ENCODE peak calls at places on chromosomes 12 and 14, in four cellular contexts. One of them, this sample, is unnamed.

GRCh38 chr12:52183544-52183910 is 8.3 kb downstream of the KRT80 start:
- DNase-seq in A549: no peak
- DNase-seq in H1: no peak
- DNase-seq in HepG2: no peak
- DNase-seq in this sample: no peak

GRCh38 chr14:91649930-91650329 is 82.0 kb downstream of the CATSPERB start:
- DNase-seq in A549: peak
- DNase-seq in H1: no peak
- DNase-seq in HepG2: peak
- DNase-seq in this sample: peak

GRCh38 chr14:102795060-102795925 is 18.0 kb downstream of the TRAF3 start:
- DNase-seq in A549: peak
- DNase-seq in H1: no peak
- DNase-seq in HepG2: peak
- DNase-seq in this sample: no peak

GRCh38 chr12:97301576-97301975 is 161.0 kb upstream of the RMST start:
- DNase-seq in A549: no peak
- DNase-seq in H1: no peak
- DNase-seq in HepG2: no peak
- DNase-seq in this sample: no peak

GRCh38 chr12:94150483-94151225 is 2.3 kb downstream of the PLXNC1 start:
- DNase-seq in A549: no peak
- DNase-seq in H1: no peak
- DNase-seq in HepG2: no peak
- DNase-seq in this sample: no peak

GRCh38 chr12:79407671-79408622 is 282.8 kb downstream of the PAWR start:
- DNase-seq in A549: peak
- DNase-seq in H1: peak
- DNase-seq in HepG2: peak
- DNase-seq in this sample: no peak

GRCh38 chr12:52236386-52237050 is 3.5 kb downstream of the KRT7 start:
- DNase-seq in A549: no peak
- DNase-seq in H1: no peak
- DNase-seq in HepG2: no peak
- DNase-seq in this sample: no peak

GRCh38 chr12:3000548-3001275 is 41.5 kb downstream of the TEAD4 start:
- DNase-seq in A549: peak
- DNase-seq in H1: no peak
- DNase-seq in HepG2: peak
- DNase-seq in this sample: peak

GRCh38 chr12:85448548-85449139 is 168.6 kb downstream of the ALX1 start:
- DNase-seq in A549: no peak
- DNase-seq in H1: no peak
- DNase-seq in HepG2: no peak
- DNase-seq in this sample: no peak

DNA sequence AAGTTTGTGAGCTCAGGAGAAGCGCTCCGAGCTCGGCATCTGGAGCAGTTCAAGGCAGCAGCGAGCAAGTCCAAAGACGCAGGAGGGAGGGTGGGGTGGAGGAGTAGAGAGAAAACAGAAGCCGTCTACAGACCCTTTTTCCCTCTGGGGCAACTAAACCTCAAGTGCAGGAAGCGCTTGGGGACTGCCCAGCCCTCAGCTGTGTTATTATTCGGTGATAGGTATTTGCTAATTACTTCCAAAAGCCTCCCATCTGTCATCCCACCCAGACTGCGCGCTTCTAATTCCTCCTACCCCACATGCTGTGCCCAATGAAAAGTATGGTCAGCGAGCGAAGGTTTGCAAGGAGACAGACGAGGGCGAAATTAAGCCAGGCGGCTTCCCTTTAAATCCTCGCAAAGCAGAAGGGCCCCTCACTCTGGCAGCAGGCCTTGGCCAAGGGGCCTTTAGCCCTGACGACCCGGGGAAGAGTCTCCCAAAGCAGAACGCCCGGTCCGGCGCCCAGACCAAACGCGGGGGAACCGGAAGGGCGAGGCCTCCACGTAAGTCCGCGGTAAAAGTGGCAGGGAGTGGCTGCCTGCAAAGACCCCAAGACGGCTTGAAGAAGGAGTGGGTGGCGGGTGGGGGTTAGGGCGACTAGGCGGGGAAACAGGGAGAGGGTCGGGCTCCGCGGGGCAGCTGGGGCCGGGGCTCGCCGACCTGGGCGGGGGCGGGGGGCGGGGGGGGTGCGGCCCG is 502 bp upstream of the CD9 start:
- DNase-seq in A549: no peak
- DNase-seq in H1: peak
- DNase-seq in HepG2: no peak
- DNase-seq in this sample: no peak
- TF ChIP-seq RNF2 in A549: no peak
- TF ChIP-seq RNF2 in H1: no peak
- TF ChIP-seq RNF2 in HepG2: no peak
- TF ChIP-seq RNF2 in this sample: no peak

GRCh38 chr14:86543531-86543930 is 1013.6 kb downstream of the FLRT2 start:
- DNase-seq in A549: no peak
- DNase-seq in H1: no peak
- DNase-seq in HepG2: no peak
- DNase-seq in this sample: no peak
- TF ChIP-seq RNF2 in A549: no peak
- TF ChIP-seq RNF2 in H1: no peak
- TF ChIP-seq RNF2 in HepG2: no peak
- TF ChIP-seq RNF2 in this sample: no peak

DNA sequence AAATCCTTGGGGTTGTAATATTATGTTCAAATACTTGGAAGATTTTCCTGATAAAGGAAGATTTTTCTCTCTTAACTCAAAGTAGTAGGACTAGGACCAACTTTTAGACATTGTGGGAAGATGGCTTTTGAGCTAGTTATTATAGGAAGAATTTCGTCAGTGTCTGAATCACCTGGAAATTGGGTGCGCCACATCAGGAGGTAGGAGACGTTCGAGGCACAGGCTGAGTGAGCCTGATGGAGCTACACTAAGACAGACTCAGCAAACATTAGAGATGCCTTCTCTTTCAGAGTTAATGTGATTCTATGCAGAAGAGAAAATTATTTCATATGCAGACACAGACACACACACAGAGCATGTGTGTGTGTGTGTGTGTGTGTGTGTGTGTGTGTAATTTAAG is 84.7 kb downstream of the DERA start:
- DNase-seq in A549: no peak
- DNase-seq in H1: no peak
- DNase-seq in HepG2: no peak
- DNase-seq in this sample: no peak
- TF ChIP-seq RNF2 in A549: no peak
- TF ChIP-seq RNF2 in H1: no peak
- TF ChIP-seq RNF2 in HepG2: no peak
- TF ChIP-seq RNF2 in this sample: no peak

DNA sequence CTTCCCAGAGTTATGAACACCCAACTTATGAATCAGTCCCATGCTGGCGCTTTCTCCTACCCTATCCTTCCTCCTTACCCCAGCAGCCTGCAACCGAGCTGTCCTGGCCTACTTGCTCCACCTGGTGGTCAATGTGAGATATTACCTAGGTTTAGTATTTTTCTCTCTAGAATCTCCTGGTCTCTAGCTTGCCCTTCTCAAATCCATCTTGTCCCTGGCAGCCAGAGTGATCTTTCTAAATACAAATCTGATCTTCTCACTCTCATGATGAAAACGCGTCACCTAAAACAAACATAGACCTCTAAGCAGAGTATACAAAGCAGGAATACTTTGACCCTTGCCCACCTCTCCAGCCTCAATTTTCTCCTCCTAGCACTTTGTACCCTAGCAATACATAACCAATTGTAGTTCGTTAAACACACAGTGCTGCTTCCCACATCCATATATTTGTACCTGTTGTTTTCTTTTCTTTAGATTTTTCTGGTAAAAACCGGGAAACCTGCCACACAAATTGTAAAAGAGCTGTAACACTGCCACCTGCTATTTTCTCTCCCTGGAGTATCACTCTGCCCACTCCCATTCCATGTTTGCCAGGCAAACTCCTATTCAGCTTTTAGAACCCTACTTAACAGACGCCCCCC is 20.0 kb upstream of the TCP11L2 start:
- DNase-seq in A549: peak
- DNase-seq in H1: peak
- DNase-seq in HepG2: peak
- DNase-seq in this sample: peak
- TF ChIP-seq RNF2 in A549: no peak
- TF ChIP-seq RNF2 in H1: no peak
- TF ChIP-seq RNF2 in HepG2: no peak
- TF ChIP-seq RNF2 in this sample: no peak

DNA sequence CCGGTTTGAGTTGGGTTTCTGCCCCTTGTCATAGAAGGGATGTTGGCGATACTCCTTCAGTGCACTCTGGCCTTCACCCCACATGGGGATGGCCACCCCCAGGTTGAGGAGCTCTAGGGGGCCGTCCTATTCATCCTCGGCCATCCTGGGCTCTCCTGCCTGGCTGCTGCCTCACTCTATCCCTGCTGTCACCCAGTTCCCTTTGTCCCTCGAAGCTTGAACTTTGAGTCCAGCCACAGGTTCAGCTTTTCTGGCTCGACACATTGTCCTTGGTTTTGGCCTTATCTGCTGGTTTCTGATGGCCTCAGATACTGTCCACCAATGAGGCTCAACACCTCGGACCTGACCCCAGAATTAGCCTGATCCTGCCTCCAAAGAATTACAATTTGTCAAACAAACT is 58.6 kb downstream of the C14orf132 start:
- DNase-seq in A549: no peak
- DNase-seq in H1: no peak
- DNase-seq in HepG2: peak
- DNase-seq in this sample: no peak
- TF ChIP-seq RNF2 in A549: no peak
- TF ChIP-seq RNF2 in H1: no peak
- TF ChIP-seq RNF2 in HepG2: no peak
- TF ChIP-seq RNF2 in this sample: no peak

GRCh38 chr12:113220593-113221180 is 577 bp upstream of the TPCN1 start:
- DNase-seq in A549: peak
- DNase-seq in H1: no peak
- DNase-seq in HepG2: no peak
- DNase-seq in this sample: no peak

GRCh38 chr12:113211160-113211559 is 10.1 kb upstream of the TPCN1 start:
- DNase-seq in A549: no peak
- DNase-seq in H1: no peak
- DNase-seq in HepG2: no peak
- DNase-seq in this sample: no peak

DNA sequence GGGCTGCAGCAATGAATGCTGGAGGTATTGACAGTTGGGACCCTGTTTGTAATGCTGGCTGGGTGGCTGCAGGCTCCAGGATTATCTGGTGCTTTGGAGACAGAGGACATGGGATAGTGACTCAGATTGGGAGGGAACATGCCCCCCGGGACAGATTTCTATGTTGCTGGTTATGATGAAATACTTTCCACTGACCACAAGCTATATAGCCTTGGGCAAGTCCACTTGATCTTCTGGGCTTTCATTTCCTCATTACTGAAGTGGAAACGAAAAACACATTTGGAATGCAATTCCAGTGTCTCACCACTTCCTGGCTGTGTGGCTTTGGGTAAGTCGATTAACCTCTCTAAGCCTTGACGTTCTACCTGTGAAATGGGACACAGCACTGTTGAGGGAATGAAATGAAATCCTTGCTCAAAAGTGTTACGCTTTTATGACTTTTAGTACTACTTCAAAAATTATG is 6.3 kb upstream of the TPCN1 start:
- DNase-seq in A549: peak
- DNase-seq in H1: no peak
- DNase-seq in HepG2: peak
- DNase-seq in this sample: no peak
- TF ChIP-seq RNF2 in A549: no peak
- TF ChIP-seq RNF2 in H1: no peak
- TF ChIP-seq RNF2 in HepG2: no peak
- TF ChIP-seq RNF2 in this sample: no peak

GRCh38 chr14:66306101-66306500 is 180.1 kb upstream of the CCDC196 start:
- DNase-seq in A549: no peak
- DNase-seq in H1: no peak
- DNase-seq in HepG2: no peak
- DNase-seq in this sample: no peak

GRCh38 chr14:66311058-66311457 is 175.1 kb upstream of the CCDC196 start:
- DNase-seq in A549: no peak
- DNase-seq in H1: no peak
- DNase-seq in HepG2: no peak
- DNase-seq in this sample: no peak

GRCh38 chr14:66315548-66315947 is 170.6 kb upstream of the CCDC196 start:
- DNase-seq in A549: no peak
- DNase-seq in H1: peak
- DNase-seq in HepG2: no peak
- DNase-seq in this sample: no peak

GRCh38 chr14:66315098-66315497 is 171.1 kb upstream of the CCDC196 start:
- DNase-seq in A549: no peak
- DNase-seq in H1: no peak
- DNase-seq in HepG2: no peak
- DNase-seq in this sample: no peak

GRCh38 chr14:66311935-66312334 is 174.2 kb upstream of the CCDC196 start:
- DNase-seq in A549: no peak
- DNase-seq in H1: no peak
- DNase-seq in HepG2: no peak
- DNase-seq in this sample: no peak
- TF ChIP-seq RNF2 in A549: no peak
- TF ChIP-seq RNF2 in H1: no peak
- TF ChIP-seq RNF2 in HepG2: no peak
- TF ChIP-seq RNF2 in this sample: no peak

GRCh38 chr12:113062502-113063395 is 6.2 kb downstream of the DTX1 start:
- DNase-seq in A549: no peak
- DNase-seq in H1: no peak
- DNase-seq in HepG2: no peak
- DNase-seq in this sample: no peak
- TF ChIP-seq RNF2 in A549: no peak
- TF ChIP-seq RNF2 in H1: no peak
- TF ChIP-seq RNF2 in HepG2: no peak
- TF ChIP-seq RNF2 in this sample: no peak

DNA sequence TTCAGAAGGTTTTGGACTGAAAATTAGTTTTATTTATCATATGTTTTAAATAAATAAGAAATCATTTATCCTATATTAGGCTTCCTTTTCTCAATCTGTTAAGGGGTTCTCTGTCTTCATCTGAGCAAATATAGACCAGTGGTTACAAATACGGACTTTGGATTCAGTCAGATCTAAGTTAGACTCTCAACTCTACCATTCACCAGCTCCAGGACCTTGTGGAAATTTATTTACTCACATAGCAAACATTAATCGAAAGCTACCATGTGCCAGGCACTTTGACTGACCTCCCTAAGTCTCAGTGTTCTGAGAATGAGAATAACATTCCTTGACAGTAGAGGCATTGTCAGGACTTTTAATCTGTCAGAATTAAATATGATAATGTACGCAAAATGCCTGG is 22.3 kb downstream of the KCNK10 start:
- DNase-seq in A549: no peak
- DNase-seq in H1: no peak
- DNase-seq in HepG2: peak
- DNase-seq in this sample: no peak
- TF ChIP-seq RNF2 in A549: no peak
- TF ChIP-seq RNF2 in H1: no peak
- TF ChIP-seq RNF2 in HepG2: no peak
- TF ChIP-seq RNF2 in this sample: no peak

This sample was measured in K562.